ENCODE peak calls at places on chromosome 6, in eight cellular contexts. One of them, this sample, is unnamed.
A peak's percentile ranks its signal among the peaks of the same experiment; 100 is the strongest.

GRCh38 chr6:110562316-110562915 is 86.0 kb upstream of the SLC22A16 start:
- DNase-seq in tibial artery: no peak
- DNase-seq in cardiac fibroblast: no peak
- DNase-seq in IMR-90: no peak
- DNase-seq in GM23248: no peak
- DNase-seq in cardiac muscle cell: no peak
- DNase-seq in H1: no peak
- DNase-seq in AG04449: no peak
- DNase-seq in this sample: no peak

GRCh38 chr6:43242908-43243648 is at the start of gene TTBK1:
- DNase-seq in GM23248: peak; percentile 26
- DNase-seq in IMR-90: no peak
- DNase-seq in AG04449: no peak
- DNase-seq in cardiac muscle cell: no peak
- DNase-seq in tibial artery: no peak
- DNase-seq in H1: peak; percentile 83
- DNase-seq in cardiac fibroblast: no peak
- DNase-seq in this sample: no peak

GRCh38 chr6:23365732-23366131 is 760.3 kb upstream of the NRSN1 start:
- DNase-seq in cardiac fibroblast: no peak
- DNase-seq in cardiac muscle cell: no peak
- DNase-seq in tibial artery: no peak
- DNase-seq in IMR-90: no peak
- DNase-seq in H1: no peak
- DNase-seq in GM23248: peak; percentile 9
- DNase-seq in AG04449: no peak
- DNase-seq in this sample: no peak

GRCh38 chr6:443621-444175 is 52.1 kb downstream of the IRF4 start:
- DNase-seq in cardiac fibroblast: no peak
- DNase-seq in IMR-90: no peak
- DNase-seq in H1: no peak
- DNase-seq in AG04449: no peak
- DNase-seq in tibial artery: peak; percentile 43
- DNase-seq in GM23248: no peak
- DNase-seq in cardiac muscle cell: no peak
- DNase-seq in this sample: no peak

GRCh38 chr6:42136508-42137191 is 5.8 kb downstream of the C6orf132 start:
- DNase-seq in tibial artery: no peak
- DNase-seq in cardiac muscle cell: peak; percentile 51
- DNase-seq in H1: peak; percentile 92
- DNase-seq in cardiac fibroblast: peak; percentile 72
- DNase-seq in AG04449: no peak
- DNase-seq in IMR-90: peak; percentile 85
- DNase-seq in GM23248: peak; percentile 82
- DNase-seq in this sample: no peak

GRCh38 chr6:130118236-130118635 is 99.9 kb downstream of the L3MBTL3 start:
- DNase-seq in tibial artery: no peak
- DNase-seq in GM23248: no peak
- DNase-seq in AG04449: no peak
- DNase-seq in H1: no peak
- DNase-seq in cardiac fibroblast: no peak
- DNase-seq in IMR-90: no peak
- DNase-seq in cardiac muscle cell: no peak
- DNase-seq in this sample: no peak

GRCh38 chr6:170393807-170394399 is 87.3 kb downstream of the FAM120B start:
- DNase-seq in AG04449: no peak
- DNase-seq in cardiac fibroblast: peak; percentile 32
- DNase-seq in cardiac muscle cell: no peak
- DNase-seq in IMR-90: peak; percentile 19
- DNase-seq in GM23248: peak; percentile 29
- DNase-seq in tibial artery: no peak
- DNase-seq in H1: no peak
- DNase-seq in this sample: no peak

GRCh38 chr6:149266659-149267058 is 50.9 kb upstream of the TAB2 start:
- DNase-seq in tibial artery: no peak
- DNase-seq in GM23248: no peak
- DNase-seq in IMR-90: no peak
- DNase-seq in cardiac muscle cell: no peak
- DNase-seq in cardiac fibroblast: no peak
- DNase-seq in H1: no peak
- DNase-seq in AG04449: no peak
- DNase-seq in this sample: no peak

GRCh38 chr6:40169878-40170277 is 235.6 kb upstream of the MOCS1 start:
- DNase-seq in H1: no peak
- DNase-seq in cardiac muscle cell: no peak
- DNase-seq in AG04449: no peak
- DNase-seq in GM23248: no peak
- DNase-seq in tibial artery: no peak
- DNase-seq in IMR-90: no peak
- DNase-seq in cardiac fibroblast: no peak
- DNase-seq in this sample: no peak

GRCh38 chr6:26065952-26066380 is 21.3 kb upstream of the HFE start:
- DNase-seq in tibial artery: no peak
- DNase-seq in cardiac fibroblast: peak; percentile 90
- DNase-seq in IMR-90: peak; percentile 82
- DNase-seq in AG04449: no peak
- DNase-seq in H1: no peak
- DNase-seq in GM23248: peak; percentile 91
- DNase-seq in cardiac muscle cell: peak; percentile 76
- DNase-seq in this sample: peak; percentile 68

DNA sequence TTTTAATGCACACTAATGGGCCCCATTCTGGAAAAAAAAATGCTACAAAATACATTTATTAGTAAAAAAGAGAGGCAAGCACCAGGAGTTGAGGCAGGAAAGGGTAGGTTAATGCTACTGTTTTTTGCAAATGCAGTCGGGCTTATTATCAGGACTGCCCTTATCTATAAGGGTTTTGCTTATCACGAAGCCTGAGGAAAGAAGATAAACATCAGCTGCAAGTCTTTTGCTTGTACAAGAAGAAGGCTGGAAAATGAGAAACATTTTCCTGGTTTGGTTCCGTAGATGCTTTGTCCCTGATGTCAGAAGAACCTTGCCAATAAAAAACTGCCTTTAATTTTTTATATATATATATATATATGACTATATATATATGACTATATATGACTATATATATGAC is 189.3 kb upstream of the VGLL2 start:
- DNase-seq in IMR-90: no peak
- DNase-seq in cardiac fibroblast: no peak
- DNase-seq in tibial artery: no peak
- DNase-seq in H1: no peak
- DNase-seq in cardiac muscle cell: no peak
- DNase-seq in AG04449: no peak
- DNase-seq in GM23248: no peak
- DNase-seq in this sample: no peak
- H3K4me3 ChIP-seq in IMR-90: no peak overlapping the region
- H3K4me3 ChIP-seq in cardiac fibroblast: no peak overlapping the region
- H3K4me3 ChIP-seq in tibial artery: no peak overlapping the region
- H3K4me3 ChIP-seq in H1: no peak overlapping the region
- H3K4me3 ChIP-seq in cardiac muscle cell: no peak overlapping the region
- H3K4me3 ChIP-seq in AG04449: no peak overlapping the region
- H3K4me3 ChIP-seq in GM23248: no peak overlapping the region
- H3K4me3 ChIP-seq in this sample: no peak overlapping the region

GRCh38 chr6:27592107-27592480 is 119.2 kb upstream of the ZNF184 start:
- DNase-seq in GM23248: no peak
- DNase-seq in cardiac fibroblast: no peak
- DNase-seq in IMR-90: no peak
- DNase-seq in AG04449: no peak
- DNase-seq in tibial artery: no peak
- DNase-seq in cardiac muscle cell: peak; percentile 36
- DNase-seq in H1: no peak
- DNase-seq in this sample: no peak

GRCh38 chr6:27593861-27594260 is 121.0 kb upstream of the ZNF184 start:
- DNase-seq in GM23248: no peak
- DNase-seq in tibial artery: no peak
- DNase-seq in cardiac muscle cell: no peak
- DNase-seq in H1: peak; percentile 57
- DNase-seq in IMR-90: no peak
- DNase-seq in AG04449: no peak
- DNase-seq in cardiac fibroblast: no peak
- DNase-seq in this sample: no peak

GRCh38 chr6:27591660-27592059 is 118.8 kb upstream of the ZNF184 start:
- DNase-seq in IMR-90: peak; percentile 52
- DNase-seq in GM23248: peak; percentile 34
- DNase-seq in AG04449: no peak
- DNase-seq in H1: peak; percentile 78
- DNase-seq in tibial artery: no peak
- DNase-seq in cardiac fibroblast: peak; percentile 85
- DNase-seq in cardiac muscle cell: peak; percentile 15
- DNase-seq in this sample: peak; percentile 24

GRCh38 chr6:27593200-27593818 is 120.4 kb upstream of the ZNF184 start:
- DNase-seq in cardiac fibroblast: no peak
- DNase-seq in H1: peak; percentile 61
- DNase-seq in tibial artery: no peak
- DNase-seq in cardiac muscle cell: no peak
- DNase-seq in IMR-90: no peak
- DNase-seq in AG04449: no peak
- DNase-seq in GM23248: no peak
- DNase-seq in this sample: no peak

DNA sequence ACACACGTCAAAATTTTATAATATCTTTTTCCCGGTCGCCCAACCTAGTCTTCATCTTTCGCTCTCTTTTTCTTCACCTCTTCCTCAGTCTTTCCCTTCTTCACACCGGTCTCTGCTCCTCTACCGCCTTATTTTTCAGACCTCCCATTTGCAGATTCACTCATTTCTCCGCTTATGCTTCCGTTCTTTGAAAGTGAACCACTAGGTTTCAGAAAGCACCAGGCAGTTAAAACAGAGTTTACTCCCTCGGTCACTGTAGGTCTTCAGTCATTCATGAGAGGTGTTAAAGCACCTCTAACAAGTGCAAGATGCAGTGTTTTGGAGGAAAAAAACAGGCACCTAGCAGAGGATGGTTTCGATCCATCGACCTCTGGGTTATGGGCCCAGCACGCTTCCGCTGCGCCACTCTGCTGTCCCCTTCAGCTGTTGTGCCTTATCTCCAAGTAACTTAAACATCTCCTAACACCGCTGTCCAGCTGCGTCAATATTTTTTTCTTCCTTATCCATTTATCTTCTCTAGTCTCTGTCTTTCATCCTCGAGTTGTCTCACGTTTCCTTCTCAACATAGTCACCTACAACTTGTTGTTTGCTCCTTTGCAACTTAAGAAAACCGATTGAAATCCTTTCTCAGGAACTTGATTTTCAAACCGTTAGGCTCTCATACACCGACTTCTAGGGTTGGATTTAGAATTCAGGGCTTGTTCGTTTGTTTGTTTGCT is 119.7 kb upstream of the ZNF184 start:
- DNase-seq in tibial artery: no peak
- DNase-seq in cardiac fibroblast: peak; percentile 92
- DNase-seq in GM23248: peak; percentile 75
- DNase-seq in H1: peak; percentile 92
- DNase-seq in IMR-90: peak; percentile 90
- DNase-seq in AG04449: peak; percentile 81
- DNase-seq in cardiac muscle cell: peak; percentile 40
- DNase-seq in this sample: peak; percentile 54
- H3K4me3 ChIP-seq in tibial artery: no peak overlapping the region
- H3K4me3 ChIP-seq in cardiac fibroblast: peak overlapping the region; percentile 22
- H3K4me3 ChIP-seq in GM23248: peak overlapping the region; percentile 41
- H3K4me3 ChIP-seq in H1: peak overlapping the region; percentile 94
- H3K4me3 ChIP-seq in IMR-90: peak overlapping the region; percentile 31
- H3K4me3 ChIP-seq in AG04449: peak overlapping the region; percentile 43
- H3K4me3 ChIP-seq in cardiac muscle cell: peak overlapping the region; percentile 48
- H3K4me3 ChIP-seq in this sample: peak overlapping the region; percentile 54

DNA sequence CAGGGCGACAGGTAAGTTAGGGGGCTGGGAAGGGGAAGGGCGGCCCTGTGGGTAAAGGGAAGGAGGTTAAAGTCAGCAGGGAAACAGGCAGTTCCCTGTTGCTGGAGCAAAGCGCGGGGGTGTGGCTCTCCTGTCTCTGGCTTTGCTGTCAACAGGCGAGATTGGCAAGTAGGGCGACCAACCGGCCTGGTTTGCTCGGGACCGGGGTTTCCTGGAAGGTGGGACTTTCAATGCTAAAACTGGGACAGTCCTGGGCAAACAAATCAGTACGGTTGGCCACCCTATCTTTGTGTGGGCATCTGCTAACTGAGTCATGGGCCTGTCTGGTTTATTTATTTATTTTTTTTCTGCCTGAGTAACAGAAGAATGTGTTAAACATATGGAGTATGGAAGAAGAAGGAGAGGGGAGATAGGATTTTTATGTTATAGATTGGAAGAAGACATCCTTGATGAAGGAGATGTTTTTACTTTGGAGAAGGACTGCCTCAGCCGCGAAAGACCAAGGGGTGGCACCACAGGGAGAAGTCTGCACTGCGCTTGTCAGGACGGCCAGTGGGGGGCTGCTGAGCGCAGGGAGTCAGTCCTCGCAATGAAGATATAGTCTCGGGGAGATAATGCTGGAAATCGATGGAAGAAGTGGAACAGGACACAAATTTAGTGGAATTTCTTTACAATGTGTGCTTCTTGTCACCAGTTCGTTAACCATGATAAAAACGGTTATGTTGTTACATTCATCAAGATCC is 43.4 kb upstream of the ESR1 start:
- DNase-seq in AG04449: no peak
- DNase-seq in GM23248: peak; percentile 94
- DNase-seq in cardiac muscle cell: peak; percentile 86
- DNase-seq in H1: peak; percentile 93
- DNase-seq in IMR-90: peak; percentile 73
- DNase-seq in cardiac fibroblast: peak; percentile 96
- DNase-seq in tibial artery: peak; percentile 96
- DNase-seq in this sample: peak; percentile 35
- H3K4me3 ChIP-seq in AG04449: peak overlapping the region; percentile 12
- H3K4me3 ChIP-seq in GM23248: peak overlapping the region; percentile 86
- H3K4me3 ChIP-seq in cardiac muscle cell: peak overlapping the region; percentile 14
- H3K4me3 ChIP-seq in H1: no peak overlapping the region
- H3K4me3 ChIP-seq in IMR-90: no peak overlapping the region
- H3K4me3 ChIP-seq in cardiac fibroblast: no peak overlapping the region
- H3K4me3 ChIP-seq in tibial artery: peak overlapping the region; percentile 40
- H3K4me3 ChIP-seq in this sample: no peak overlapping the region

GRCh38 chr6:73884540-73884939 is 188.5 kb downstream of the CD109 start:
- DNase-seq in IMR-90: no peak
- DNase-seq in H1: no peak
- DNase-seq in GM23248: no peak
- DNase-seq in cardiac muscle cell: no peak
- DNase-seq in AG04449: no peak
- DNase-seq in cardiac fibroblast: no peak
- DNase-seq in tibial artery: no peak
- DNase-seq in this sample: no peak
- H3K4me3 ChIP-seq in IMR-90: no peak overlapping the region
- H3K4me3 ChIP-seq in H1: no peak overlapping the region
- H3K4me3 ChIP-seq in GM23248: no peak overlapping the region
- H3K4me3 ChIP-seq in cardiac muscle cell: no peak overlapping the region
- H3K4me3 ChIP-seq in AG04449: no peak overlapping the region
- H3K4me3 ChIP-seq in cardiac fibroblast: no peak overlapping the region
- H3K4me3 ChIP-seq in tibial artery: no peak overlapping the region
- H3K4me3 ChIP-seq in this sample: no peak overlapping the region